ENCODE peak calls at places on chromosome 18, in six cellular contexts. M, L, V, N, D and X are unnamed samples. For H3K4me1, the result is how much of the 10 kb centered on the place peaks cover.

GRCh38 chr18:24915547-24915946 is 436.4 kb downstream of the ZNF521 start:
- DNase-seq in M (no peak), L (no peak), V (no peak), N (no peak), D (no peak), X (no peak)

GRCh38 chr18:63947051-63947790 is 1.9 kb upstream of the HMSD start:
- DNase-seq in M (no peak), L (no peak), V (no peak), N (no peak), D (no peak), X (no peak)

GRCh38 chr18:62457830-62458229 is 65.0 kb upstream of the ZCCHC2 start:
- DNase-seq in M (peak), L (no peak), V (peak), N (no peak), D (peak), X (no peak)

GRCh38 chr18:71116535-71116934 is 827.7 kb downstream of the SOCS6 start:
- DNase-seq in M (no peak), L (no peak), V (no peak), N (no peak), D (no peak), X (no peak)

GRCh38 chr18:78986018-78986481 is 6.4 kb downstream of the SALL3 start:
- DNase-seq in M (peak), L (no peak), V (peak), N (no peak), D (no peak), X (no peak)

GRCh38 chr18:34595673-34596072 is 114.4 kb upstream of the DTNA start:
- DNase-seq in M (peak), L (no peak), V (peak), N (no peak), D (peak), X (no peak)

GRCh38 chr18:28875059-28875458 is 698.1 kb upstream of the CDH2 start:
- DNase-seq in M (no peak), L (no peak), V (no peak), N (no peak), D (no peak), X (no peak)

GRCh38 chr18:36492604-36493329 is 195.3 kb downstream of the FHOD3 start:
- DNase-seq in M (no peak), L (no peak), V (no peak), N (no peak), D (no peak), X (no peak)

GRCh38 chr18:44678725-44679055 is 2.0 kb upstream of the SETBP1 start:
- DNase-seq in M (no peak), L (no peak), V (no peak), N (no peak), D (no peak), X (no peak)

GRCh38 chr18:49858309-49859005 is 45.1 kb upstream of the ACAA2 start:
- DNase-seq in M (peak), L (peak), V (peak), N (peak), D (peak), X (no peak)

GRCh38 chr18:24414349-24415003 is 12.0 kb upstream of the IMPACT start:
- DNase-seq in M (no peak), L (no peak), V (no peak), N (no peak), D (no peak), X (no peak)

GRCh38 chr18:47246027-47246971 is 5.2 kb downstream of the SKOR2 start:
- DNase-seq in M (peak), L (no peak), V (peak), N (no peak), D (peak), X (no peak)

GRCh38 chr18:12589419-12589818 is 68.5 kb downstream of the SPIRE1 start:
- DNase-seq in M (no peak), L (peak), V (no peak), N (no peak), D (no peak), X (no peak)

DNA sequence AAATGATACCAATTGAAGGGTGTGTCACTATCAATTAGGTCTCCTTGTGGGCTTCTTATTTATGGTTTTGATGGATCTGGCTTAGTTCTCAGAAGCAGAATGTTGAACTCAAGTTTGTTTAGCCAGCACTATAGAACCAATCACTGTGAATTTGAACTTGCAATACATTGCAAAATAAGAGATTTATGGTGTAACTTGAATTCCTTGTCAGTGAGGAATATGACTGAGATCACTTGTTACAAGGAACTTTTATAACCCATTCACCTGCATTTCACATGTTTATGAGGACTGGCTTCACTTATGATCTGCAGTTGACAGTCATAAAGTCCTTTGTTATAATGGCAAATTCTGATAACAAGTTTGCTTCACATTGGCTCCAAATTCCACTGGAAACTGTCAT is 9.8 kb downstream of the GATA6 start:
- DNase-seq in M (peak), L (no peak), V (no peak), N (no peak), D (no peak), X (no peak)
- H3K27ac ChIP-seq in M (no peak), L (peak), V (no peak), N (peak), D (no peak), X (peak)

DNA sequence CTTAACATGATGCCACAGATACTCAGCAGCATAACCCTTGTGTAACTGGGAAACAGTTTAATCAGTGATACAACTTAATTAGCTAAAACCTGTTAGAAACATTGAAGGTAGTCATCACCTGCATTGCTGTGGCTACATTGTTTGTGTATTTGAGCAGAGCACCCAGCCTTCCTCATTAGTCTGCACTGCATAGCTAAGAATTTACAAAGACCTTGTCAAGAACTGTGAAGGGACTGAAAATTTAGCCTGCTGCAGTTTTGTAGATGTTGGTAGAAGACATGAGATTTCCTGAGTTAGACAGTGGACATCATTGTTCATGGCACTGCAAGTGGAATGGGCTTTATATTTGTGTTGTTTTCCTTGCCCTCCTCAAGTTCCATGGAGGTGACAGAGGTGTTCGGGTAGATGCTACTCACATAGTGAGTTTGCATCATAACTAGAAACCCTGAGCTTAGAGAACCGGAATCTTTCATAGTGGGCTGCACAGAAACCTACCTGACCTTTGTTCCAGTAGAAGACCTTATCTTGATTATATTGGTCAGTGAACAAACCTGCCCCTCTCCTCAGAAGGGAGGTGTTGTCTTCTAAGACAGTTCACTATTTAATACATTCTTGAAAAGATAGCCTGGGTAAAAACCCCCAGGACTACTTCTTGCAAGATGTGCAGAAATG is 12.5 kb downstream of the VAPA start:
- DNase-seq in M (no peak), L (no peak), V (no peak), N (no peak), D (no peak), X (no peak)
- H3K4me1 ChIP-seq in M (under half), L (half or more), V (under half), N (half or more), D (under half), X (half or more)

DNA sequence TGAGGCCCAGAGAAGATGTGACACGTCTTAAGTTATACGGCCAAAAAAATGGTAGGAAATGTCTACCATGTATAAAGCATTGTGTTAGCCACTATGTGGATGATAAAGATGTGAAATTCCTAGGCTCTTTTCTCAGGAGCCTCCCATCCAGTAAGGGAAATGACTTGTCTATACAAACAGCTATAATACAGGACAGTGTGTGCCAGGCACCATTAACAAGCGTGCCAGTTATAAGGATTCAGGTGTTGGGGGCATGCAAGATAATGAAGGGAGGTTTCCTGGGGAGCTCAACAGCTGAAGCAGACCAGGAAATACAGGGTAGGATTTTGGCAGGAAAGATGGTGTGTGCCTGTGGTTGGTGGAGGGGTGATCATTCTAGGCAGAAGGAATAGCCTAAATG is 37.6 kb downstream of the ALPK2 start:
- DNase-seq in M (peak), L (no peak), V (no peak), N (no peak), D (no peak), X (no peak)
- H3K27ac ChIP-seq in M (no peak), L (no peak), V (no peak), N (peak), D (no peak), X (no peak)

GRCh38 chr18:54030434-54030833 is 194.0 kb downstream of the MBD2 start:
- DNase-seq in M (no peak), L (no peak), V (no peak), N (no peak), D (no peak), X (no peak)
- H3K4me1 ChIP-seq in M (under half), L (under half), V (under half), N (under half), D (under half), X (under half)